ENCODE peak calls at places on chromosomes 5 and 9, in five cellular contexts. V, Y, R, A and S are unnamed samples.

GRCh38 chr5:67640011-67640410 is 443.4 kb upstream of the CD180 start:
- DNase-seq in V (no peak), Y (no peak), R (no peak), A (peak), S (no peak)

GRCh38 chr9:85262333-85262732 is 479.4 kb downstream of the AGTPBP1 start:
- DNase-seq in V (no peak), Y (no peak), R (no peak), A (no peak), S (no peak)

GRCh38 chr5:58983496-58983895 is 400.6 kb downstream of the RAB3C start:
- DNase-seq in V (no peak), Y (no peak), R (no peak), A (no peak), S (no peak)

GRCh38 chr9:129701549-129701948 is 36.1 kb downstream of the PRRX2 start:
- DNase-seq in V (no peak), Y (no peak), R (no peak), A (no peak), S (no peak)

GRCh38 chr5:61245486-61245885 is 83.2 kb upstream of the SMIM15 start:
- DNase-seq in V (no peak), Y (no peak), R (no peak), A (no peak), S (no peak)

GRCh38 chr5:178058321-178059012 is 54.9 kb upstream of the N4BP3 start:
- DNase-seq in V (no peak), Y (peak), R (no peak), A (no peak), S (no peak)

GRCh38 chr9:113463418-113464285 is at the start of gene RGS3:
- DNase-seq in V (peak), Y (peak), R (peak), A (peak), S (no peak)

GRCh38 chr9:122213589-122214413 is 15.0 kb downstream of the LHX6 start:
- DNase-seq in V (peak), Y (no peak), R (peak), A (peak), S (peak)

GRCh38 chr9:134883040-134883782 is 2.6 kb downstream of the FCN2 start:
- DNase-seq in V (no peak), Y (no peak), R (no peak), A (no peak), S (no peak)

GRCh38 chr5:151151263-151151660 is 6.3 kb downstream of the ANXA6 start:
- DNase-seq in V (no peak), Y (no peak), R (no peak), A (peak), S (no peak)

GRCh38 chr5:151148583-151148982 is 9.0 kb downstream of the ANXA6 start:
- DNase-seq in V (no peak), Y (no peak), R (no peak), A (no peak), S (no peak)

GRCh38 chr5:151153300-151153699 is 4.3 kb downstream of the ANXA6 start:
- DNase-seq in V (no peak), Y (no peak), R (no peak), A (no peak), S (no peak)

GRCh38 chr5:151151793-151152192 is 5.8 kb downstream of the ANXA6 start:
- DNase-seq in V (no peak), Y (peak), R (no peak), A (no peak), S (no peak)

GRCh38 chr5:151150484-151151262 is 6.9 kb downstream of the ANXA6 start:
- DNase-seq in V (no peak), Y (no peak), R (peak), A (peak), S (no peak)
- H3K27ac ChIP-seq in V (no peak), Y (peak), R (peak), A (peak), S (no peak)

GRCh38 chr9:109742759-109743388 is 37.1 kb upstream of the PALM2AKAP2 start:
- DNase-seq in V (no peak), Y (no peak), R (peak), A (peak), S (no peak)

GRCh38 chr9:109751253-109751652 is 28.7 kb upstream of the PALM2AKAP2 start:
- DNase-seq in V (no peak), Y (no peak), R (peak), A (no peak), S (no peak)

GRCh38 chr9:109739760-109740159 is 40.2 kb upstream of the PALM2AKAP2 start:
- DNase-seq in V (no peak), Y (no peak), R (no peak), A (no peak), S (no peak)

GRCh38 chr9:109745335-109746283 is 34.4 kb upstream of the PALM2AKAP2 start:
- DNase-seq in V (no peak), Y (peak), R (peak), A (peak), S (no peak)
- H3K27ac ChIP-seq in V (no peak), Y (no peak), R (no peak), A (peak), S (no peak)

GRCh38 chr9:133880851-133881634 is 111.1 kb downstream of the VAV2 start:
- DNase-seq in V (no peak), Y (no peak), R (no peak), A (no peak), S (peak)
- H3K27ac ChIP-seq in V (peak), Y (no peak), R (no peak), A (no peak), S (peak)

DNA sequence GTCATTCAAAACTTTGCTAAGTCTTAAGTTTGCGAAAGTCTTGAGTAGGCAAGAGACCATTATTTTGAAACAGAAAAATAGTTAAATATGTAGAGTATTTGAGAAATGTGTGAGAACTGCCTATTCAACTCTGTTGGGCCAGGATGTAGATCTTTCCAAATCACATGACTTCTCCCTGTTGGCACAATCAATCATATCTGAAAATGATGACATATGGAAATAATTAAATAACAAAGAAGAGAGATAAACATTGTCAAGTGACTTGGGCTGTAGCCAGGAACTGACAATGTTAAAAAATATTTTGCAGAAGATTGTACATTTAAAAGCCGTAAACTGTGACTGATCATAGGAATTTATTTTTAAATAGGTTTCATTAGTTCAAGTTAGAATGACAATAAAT is 104.6 kb upstream of the IL6ST start:
- DNase-seq in V (no peak), Y (no peak), R (no peak), A (no peak), S (no peak)
- H3K27ac ChIP-seq in V (no peak), Y (no peak), R (no peak), A (no peak), S (no peak)

GRCh38 chr9:69204869-69205268 is 30.8 kb downstream of the TJP2 start:
- DNase-seq in V (no peak), Y (peak), R (peak), A (peak), S (no peak)

GRCh38 chr9:69207503-69207902 is 33.4 kb downstream of the TJP2 start:
- DNase-seq in V (no peak), Y (no peak), R (no peak), A (peak), S (no peak)

GRCh38 chr9:69204378-69204777 is 30.3 kb downstream of the TJP2 start:
- DNase-seq in V (no peak), Y (no peak), R (no peak), A (no peak), S (no peak)

GRCh38 chr9:69202556-69202955 is 28.5 kb downstream of the TJP2 start:
- DNase-seq in V (no peak), Y (no peak), R (no peak), A (no peak), S (no peak)

DNA sequence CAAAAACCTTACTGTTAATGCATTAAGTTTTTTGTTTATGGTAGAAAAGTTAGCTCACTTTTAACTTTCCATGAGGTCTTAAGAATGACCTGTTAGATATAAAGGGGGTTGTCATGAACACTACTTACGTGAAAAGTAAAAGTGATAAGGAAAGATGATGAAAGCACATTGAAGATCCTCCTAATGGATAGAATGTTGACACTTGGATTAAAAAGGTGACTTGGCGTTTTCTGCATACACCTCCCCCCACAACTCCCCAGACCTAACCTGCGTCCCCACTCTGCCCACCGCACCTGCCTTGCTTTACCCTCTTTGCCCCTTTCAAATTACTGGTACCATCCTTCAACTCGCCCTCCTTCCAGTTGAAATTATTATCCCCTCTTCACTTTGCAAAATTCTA is 32.0 kb downstream of the TJP2 start:
- DNase-seq in V (no peak), Y (no peak), R (no peak), A (no peak), S (no peak)
- H3K27ac ChIP-seq in V (no peak), Y (no peak), R (no peak), A (no peak), S (no peak)

GRCh38 chr9:136942112-136942880 is 2.2 kb downstream of the FBXW5 start:
- DNase-seq in V (no peak), Y (no peak), R (no peak), A (peak), S (no peak)
- H3K27ac ChIP-seq in V (peak), Y (no peak), R (no peak), A (no peak), S (no peak)

DNA sequence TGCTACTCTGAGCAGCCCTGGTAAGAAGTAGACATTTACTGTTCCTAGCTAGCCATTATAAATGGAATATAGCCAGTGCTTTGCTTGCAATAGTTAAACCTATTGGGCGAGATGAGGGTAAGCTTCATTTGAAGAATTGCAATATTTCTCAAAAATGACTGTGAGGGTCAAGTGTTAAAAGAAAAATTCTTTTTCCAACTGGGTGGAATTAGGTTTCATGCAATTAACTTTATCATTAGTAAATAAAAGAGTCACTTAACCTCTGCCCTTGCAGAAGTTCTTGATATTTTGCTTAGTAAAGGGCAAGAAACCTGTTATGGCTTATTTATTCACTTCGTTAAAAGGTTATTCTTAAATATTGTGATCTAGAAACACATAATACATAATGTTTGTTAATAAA is 370.3 kb downstream of the CSNK1G3 start:
- DNase-seq in V (no peak), Y (no peak), R (no peak), A (no peak), S (no peak)
- H3K27ac ChIP-seq in V (no peak), Y (no peak), R (no peak), A (no peak), S (no peak)

DNA sequence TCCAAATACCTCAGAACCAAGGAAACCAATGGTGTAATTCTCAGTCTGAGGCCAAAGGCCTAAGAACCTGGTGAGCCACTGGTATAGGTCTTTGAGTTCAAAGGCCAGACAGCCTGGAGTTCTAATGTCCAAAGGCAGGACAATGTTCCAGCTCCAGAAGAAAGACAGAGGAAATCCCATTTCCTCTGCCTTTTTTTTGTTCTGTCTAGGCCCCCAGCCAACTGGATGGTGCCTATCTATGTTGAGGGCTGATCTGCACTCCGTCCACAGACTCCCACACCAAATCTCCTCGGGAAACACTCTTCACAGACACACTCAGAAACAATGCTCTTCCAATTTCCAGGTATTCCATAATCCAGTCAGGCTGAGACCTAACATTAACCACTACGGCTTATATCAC is 30.1 kb downstream of the FNIP1 start:
- DNase-seq in V (no peak), Y (no peak), R (no peak), A (peak), S (no peak)
- H3K27ac ChIP-seq in V (no peak), Y (no peak), R (no peak), A (no peak), S (no peak)